ENCODE peak calls at places on chromosomes 5 and 9, in four cellular contexts. M is MM.1S, E is GM20000, C is RWPE1. H is an unnamed sample.

GRCh38 chr9:25994605-25995004 is 316.4 kb upstream of the TUSC1 start:
- DNase-seq in M (no peak), E (no peak), C (no peak), H (no peak)

GRCh38 chr5:150144211-150144801 is 11.3 kb downstream of the PDGFRB start:
- DNase-seq in M (no peak), E (no peak), C (no peak), H (no peak)

GRCh38 chr5:89967806-89968444 is 441.6 kb downstream of the CETN3 start:
- DNase-seq in M (no peak), E (no peak), C (no peak), H (no peak)

GRCh38 chr5:175214152-175214551 is 229.8 kb downstream of the DRD1 start:
- DNase-seq in M (no peak), E (no peak), C (peak), H (no peak)

GRCh38 chr5:126339215-126339805 is 83.9 kb upstream of the GRAMD2B start:
- DNase-seq in M (peak), E (peak), C (peak), H (peak)

GRCh38 chr9:121120386-121120785 is 45.6 kb downstream of the CNTRL start:
- DNase-seq in M (no peak), E (no peak), C (no peak), H (no peak)

GRCh38 chr9:126388964-126389363 is 62.3 kb downstream of the MVB12B start:
- DNase-seq in M (no peak), E (no peak), C (no peak), H (no peak)

GRCh38 chr5:142817961-142818431 is 47.8 kb downstream of the ARHGAP26 start:
- DNase-seq in M (no peak), E (no peak), C (no peak), H (no peak)

GRCh38 chr5:28523887-28524637 is 1485.7 kb upstream of the CDH9 start:
- DNase-seq in M (no peak), E (no peak), C (peak), H (no peak)

GRCh38 chr5:151007430-151008123 is 12.8 kb upstream of the GPX3 start:
- DNase-seq in M (no peak), E (no peak), C (no peak), H (no peak)

GRCh38 chr9:6243746-6244145 is 28.1 kb downstream of the IL33 start:
- DNase-seq in M (no peak), E (peak), C (peak), H (peak)

GRCh38 chr5:110956280-110956912 is 115.1 kb upstream of the TSLP start:
- DNase-seq in M (no peak), E (no peak), C (no peak), H (no peak)

GRCh38 chr9:69180670-69181069 is 6.6 kb downstream of the TJP2 start:
- DNase-seq in M (no peak), E (no peak), C (peak), H (peak)

GRCh38 chr5:62795912-62796311 is 217.3 kb downstream of the LRRC70 start:
- DNase-seq in M (no peak), E (no peak), C (no peak), H (no peak)

GRCh38 chr9:104915049-104915448 is 12.9 kb downstream of the ABCA1 start:
- DNase-seq in M (no peak), E (no peak), C (no peak), H (no peak)

GRCh38 chr9:120928015-120928719 is 1.6 kb upstream of the TRAF1 start:
- DNase-seq in M (no peak), E (no peak), C (peak), H (peak)

GRCh38 chr5:77140350-77140749 is 53.3 kb upstream of the ZBED3 start:
- DNase-seq in M (no peak), E (no peak), C (no peak), H (no peak)

GRCh38 chr5:18101532-18101931 is 467.3 kb downstream of the TAF11L14 start:
- DNase-seq in M (no peak), E (no peak), C (no peak), H (no peak)

GRCh38 chr9:7799234-7799933 is at the start of gene DMAC1:
- DNase-seq in M (peak), E (peak), C (peak), H (peak)

GRCh38 chr9:92196909-92197308 is 81.7 kb upstream of the SPTLC1 start:
- DNase-seq in M (no peak), E (no peak), C (no peak), H (no peak)

GRCh38 chr9:117825609-117826347 is 121.6 kb downstream of the TLR4 start:
- DNase-seq in M (peak), E (no peak), C (no peak), H (peak)

GRCh38 chr5:142644640-142645361 is 41.1 kb downstream of the FGF1 start:
- DNase-seq in M (no peak), E (no peak), C (peak), H (no peak)

GRCh38 chr9:125521462-125522327 is 185.3 kb downstream of the MAPKAP1 start:
- DNase-seq in M (peak), E (peak), C (peak), H (peak)

GRCh38 chr5:432928-433791 is 9.8 kb upstream of the EXOC3 start:
- DNase-seq in M (no peak), E (no peak), C (no peak), H (no peak)

GRCh38 chr5:126471875-126472537 is 48.8 kb downstream of the GRAMD2B start:
- DNase-seq in M (no peak), E (no peak), C (peak), H (no peak)

GRCh38 chr9:93874242-93874641 is 80.9 kb downstream of the BARX1 start:
- DNase-seq in M (no peak), E (no peak), C (no peak), H (no peak)

GRCh38 chr9:100066539-100066938 is 32.3 kb downstream of the ERP44 start:
- DNase-seq in M (peak), E (peak), C (no peak), H (no peak)

GRCh38 chr5:80466669-80467485 is 21.0 kb upstream of the FAM151B start:
- DNase-seq in M (no peak), E (no peak), C (peak), H (no peak)

GRCh38 chr5:55904152-55904551 is 53.0 kb downstream of the IL31RA start:
- DNase-seq in M (no peak), E (no peak), C (no peak), H (no peak)

GRCh38 chr9:18689881-18690280 is 215.9 kb downstream of the ADAMTSL1 start:
- DNase-seq in M (no peak), E (no peak), C (no peak), H (no peak)

GRCh38 chr5:73007051-73007450 is 51.2 kb downstream of the FCHO2 start:
- DNase-seq in M (no peak), E (no peak), C (no peak), H (no peak)

GRCh38 chr9:119153402-119153801 is 215.8 kb downstream of the BRINP1 start:
- DNase-seq in M (no peak), E (no peak), C (no peak), H (no peak)

GRCh38 chr9:133163559-133164208 is at the start of gene GBGT1:
- DNase-seq in M (no peak), E (peak), C (no peak), H (peak)

GRCh38 chr5:170467000-170467707 is 36.7 kb upstream of the KCNIP1 start:
- DNase-seq in M (no peak), E (no peak), C (peak), H (peak)

GRCh38 chr5:15183520-15183919 is 311.9 kb upstream of the ANKH start:
- DNase-seq in M (no peak), E (no peak), C (no peak), H (no peak)
- TF ChIP-seq CTCF in M (no peak), E (no peak), C (no peak), H (no peak)

GRCh38 chr9:101705135-101705661 is 33.2 kb downstream of the GRIN3A start:
- DNase-seq in M (no peak), E (no peak), C (no peak), H (peak)
- TF ChIP-seq CTCF in M (no peak), E (no peak), C (peak), H (peak)

GRCh38 chr5:138077064-138077696 is 6.7 kb upstream of the WNT8A start:
- DNase-seq in M (peak), E (peak), C (peak), H (peak)

GRCh38 chr5:138078006-138078643 is 5.7 kb upstream of the WNT8A start:
- DNase-seq in M (no peak), E (no peak), C (no peak), H (no peak)

GRCh38 chr5:138083702-138084101 is at the start of gene WNT8A:
- DNase-seq in M (no peak), E (no peak), C (no peak), H (no peak)

DNA sequence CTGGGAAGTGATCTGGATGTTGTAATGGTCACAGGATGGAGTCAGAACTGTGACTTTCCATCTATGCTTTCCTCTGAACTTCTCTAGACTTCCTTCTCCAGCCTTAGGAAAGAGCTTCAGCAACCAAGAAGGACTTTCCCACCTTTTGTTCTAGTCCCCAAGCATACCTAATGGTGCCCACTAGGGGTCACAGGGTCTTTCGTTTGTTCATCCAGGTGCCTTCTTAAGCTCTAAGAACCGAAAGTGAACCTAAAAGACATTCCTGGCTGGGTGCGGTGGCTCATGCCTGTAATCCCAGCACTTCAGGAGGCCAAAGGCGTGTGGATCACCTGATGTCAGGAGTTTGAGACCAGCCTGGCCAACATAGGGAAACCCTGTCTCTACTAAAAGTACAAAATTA is 1.8 kb upstream of the WNT8A start:
- DNase-seq in M (peak), E (no peak), C (no peak), H (peak)
- TF ChIP-seq CTCF in M (peak), E (no peak), C (no peak), H (no peak)

DNA sequence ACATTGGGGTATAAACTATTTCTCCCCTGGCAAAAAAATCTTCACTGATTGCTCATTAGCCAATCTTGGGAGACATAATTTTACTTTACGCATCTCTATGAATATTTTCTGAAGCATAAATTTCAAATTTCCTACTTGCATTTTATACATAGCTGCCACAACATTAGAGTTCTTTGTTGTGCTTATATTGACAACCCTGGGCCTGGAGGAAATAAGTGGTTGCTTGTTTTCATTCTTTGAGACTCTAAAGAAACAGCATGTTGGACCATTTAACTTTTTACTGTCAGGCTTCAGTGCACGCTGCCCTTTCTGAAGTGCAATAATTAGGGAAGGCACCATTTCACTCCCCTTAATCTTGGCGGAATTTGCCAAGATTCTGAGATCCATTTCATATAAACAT is 142.6 kb downstream of the MRPS30 start:
- DNase-seq in M (no peak), E (no peak), C (no peak), H (no peak)
- TF ChIP-seq CTCF in M (no peak), E (no peak), C (no peak), H (no peak)

DNA sequence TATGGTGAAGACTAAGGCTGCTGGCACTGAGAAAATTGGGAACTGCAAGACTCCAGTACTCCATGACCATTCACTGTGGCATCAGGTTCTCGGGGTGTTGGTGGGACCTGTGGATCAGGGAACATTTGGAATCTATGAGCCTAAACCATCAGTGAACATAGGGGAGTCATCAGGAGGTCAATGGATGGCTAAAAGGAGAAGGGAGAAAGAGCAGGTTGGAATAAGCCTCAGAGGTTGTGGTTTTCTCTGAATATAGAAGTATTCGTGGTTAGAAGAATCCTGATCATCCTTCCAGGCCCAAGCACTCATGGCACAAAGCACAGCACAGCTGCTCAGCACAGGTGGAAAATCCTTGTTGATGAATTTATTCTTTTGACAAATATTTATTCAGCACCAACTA is 156.6 kb downstream of the SEMA6A start:
- DNase-seq in M (no peak), E (no peak), C (no peak), H (no peak)
- TF ChIP-seq CTCF in M (no peak), E (no peak), C (no peak), H (no peak)

DNA sequence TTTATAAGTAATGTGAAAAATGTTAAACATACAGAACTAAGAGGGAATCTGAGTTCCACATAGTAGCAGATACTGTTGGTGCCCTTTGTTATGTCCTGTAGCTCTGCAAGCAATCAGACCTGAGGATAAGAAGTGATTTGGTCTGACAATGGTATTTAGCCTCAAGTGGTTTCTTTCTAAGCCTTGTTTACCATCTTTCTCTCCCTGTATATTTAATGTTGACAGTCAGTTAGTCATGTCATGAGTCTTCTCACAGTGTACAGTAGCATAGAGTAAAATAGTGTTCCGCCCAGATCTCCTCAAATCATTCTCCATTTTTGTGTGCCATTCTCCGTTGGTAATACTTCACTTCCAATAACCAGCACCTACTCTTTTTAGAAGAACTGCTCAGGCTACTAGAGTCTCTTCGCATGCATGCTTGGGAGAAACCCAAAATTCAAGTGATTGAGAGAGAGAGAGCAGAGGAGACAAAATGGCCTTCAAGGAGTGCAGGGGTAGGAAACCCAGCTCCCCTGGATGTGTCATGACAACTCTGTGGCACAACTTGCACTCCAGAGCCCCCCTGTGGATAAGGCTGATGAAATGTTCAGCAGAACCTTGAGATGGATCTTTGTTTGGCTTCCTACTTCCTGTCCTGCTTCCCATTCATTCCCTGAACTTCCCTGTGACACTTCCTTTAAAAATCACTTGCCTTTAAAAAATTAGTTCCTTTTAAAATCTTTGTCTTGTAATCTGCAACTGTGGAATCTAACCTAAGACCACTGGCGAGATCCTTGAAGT is 129.2 kb upstream of the FST start:
- DNase-seq in M (no peak), E (no peak), C (no peak), H (no peak)
- TF ChIP-seq CTCF in M (no peak), E (no peak), C (no peak), H (no peak)

GRCh38 chr9:32072568-32072967 is 311.9 kb upstream of the ACO1 start:
- DNase-seq in M (no peak), E (no peak), C (no peak), H (no peak)

GRCh38 chr9:32069969-32070368 is 314.5 kb upstream of the ACO1 start:
- DNase-seq in M (no peak), E (no peak), C (no peak), H (no peak)

GRCh38 chr9:32069169-32069813 is 315.2 kb upstream of the ACO1 start:
- DNase-seq in M (peak), E (no peak), C (no peak), H (no peak)
- TF ChIP-seq CTCF in M (peak), E (no peak), C (peak), H (peak)

DNA sequence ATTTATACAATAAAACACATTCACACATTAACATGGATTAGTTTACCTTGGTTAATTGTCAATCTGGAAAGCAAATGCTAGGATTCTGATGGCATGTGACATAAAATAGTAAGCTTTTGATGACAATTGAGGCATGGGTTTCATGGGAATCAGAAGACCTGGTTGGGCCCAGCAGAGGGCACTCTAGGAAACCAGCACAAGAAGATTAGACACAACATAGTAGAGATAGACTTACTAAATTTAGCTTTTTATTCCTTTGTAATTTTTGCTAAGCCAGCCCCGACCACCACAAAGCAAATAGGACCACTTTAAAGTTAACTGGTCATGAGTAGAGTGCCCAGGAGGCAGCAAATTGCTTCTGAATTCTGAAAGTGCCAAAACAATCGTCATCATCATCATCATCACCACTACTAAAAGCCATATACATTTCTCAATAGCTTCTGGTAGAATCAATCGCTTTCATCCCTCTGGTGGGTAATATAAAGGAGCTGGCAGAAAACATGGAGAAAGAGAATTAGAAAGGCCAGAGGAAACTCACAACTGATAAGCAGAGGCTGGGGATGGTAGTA is 163.2 kb downstream of the ARRDC3 start:
- DNase-seq in M (peak), E (peak), C (no peak), H (peak)
- TF ChIP-seq CTCF in M (peak), E (peak), C (no peak), H (peak)

GRCh38 chr5:116970318-116970717 is 395.7 kb upstream of the SEMA6A start:
- DNase-seq in M (no peak), E (no peak), C (no peak), H (no peak)

GRCh38 chr5:116971131-116971530 is 396.5 kb upstream of the SEMA6A start:
- DNase-seq in M (no peak), E (no peak), C (no peak), H (no peak)
- TF ChIP-seq CTCF in M (no peak), E (no peak), C (no peak), H (no peak)